ENCODE peak calls at places on chromosomes 16 and 17, in ten cellular contexts. O is left lung, C is AG10803, B is AG09309, K is mesothelial cell of epicardium, I is neural progenitor cell, F is Caco-2, M is GM10248, U is GM20000, Z is astrocyte of the spinal cord. J is an unnamed sample.
A peak's percentile ranks its signal among the peaks of the same experiment; 100 is the strongest.

GRCh38 chr17:68614718-68615117 is 13.6 kb upstream of the FAM20A start:
- DNase-seq in F (no peak), K (no peak), B (no peak), I (no peak), O (no peak), Z (no peak), M (no peak), U (no peak), C (no peak), J (no peak)

GRCh38 chr16:11499295-11500089 is 87.2 kb downstream of the LITAF start:
- DNase-seq in Z (no peak), O (no peak), U (no peak), I (no peak), K (no peak), M (no peak), F (no peak), C (no peak), B (no peak), J (no peak)

GRCh38 chr16:3716831-3717234 is 491 bp downstream of the TRAP1 start:
- DNase-seq in Z (no peak), F (peak; percentile 36), K (peak; percentile 42), C (no peak), B (no peak), U (peak; percentile 58), O (no peak), M (peak; percentile 49), I (peak; percentile 63), J (peak; percentile 62)

GRCh38 chr17:73747221-73748002 is 103.2 kb upstream of the SDK2 start:
- DNase-seq in I (no peak), B (no peak), F (no peak), C (no peak), O (no peak), Z (no peak), M (no peak), U (no peak), K (no peak), J (no peak)

GRCh38 chr16:31819386-31819785 is 54.2 kb upstream of the ZNF267 start:
- DNase-seq in Z (no peak), U (no peak), M (no peak), K (no peak), B (no peak), I (no peak), O (no peak), C (no peak), F (no peak), J (no peak)

GRCh38 chr16:17964196-17964595 is 372.3 kb downstream of the NPIPA8 start:
- DNase-seq in Z (no peak), O (no peak), F (no peak), M (no peak), I (no peak), U (no peak), C (no peak), K (no peak), B (no peak), J (no peak)

GRCh38 chr16:2031081-2031577 is 4.4 kb downstream of the NHERF2 start:
- DNase-seq in Z (no peak), I (no peak), F (no peak), C (no peak), M (no peak), U (no peak), K (no peak), B (no peak), O (no peak), J (no peak)

GRCh38 chr16:30743690-30744089 is 4.5 kb upstream of the PHKG2 start:
- DNase-seq in Z (no peak), I (no peak), C (no peak), F (no peak), U (no peak), B (no peak), O (no peak), M (no peak), K (no peak), J (no peak)

GRCh38 chr16:17331071-17331521 is 139.7 kb downstream of the XYLT1 start:
- DNase-seq in M (no peak), U (no peak), K (no peak), O (no peak), I (no peak), F (no peak), B (peak; percentile 35), Z (no peak), C (peak; percentile 87), J (no peak)

GRCh38 chr17:68398731-68399637 is 58.3 kb downstream of the WIPI1 start:
- DNase-seq in U (peak; percentile 82), M (peak; percentile 88), C (peak; percentile 73), F (peak; percentile 78), K (no peak), Z (peak; percentile 76), B (no peak), O (peak; percentile 61), I (peak; percentile 84), J (peak; percentile 64)

GRCh38 chr17:81256616-81257015 is 17.5 kb downstream of the NDUFAF8 start:
- DNase-seq in F (no peak), O (no peak), U (no peak), M (no peak), Z (no peak), C (peak; percentile 19), K (no peak), B (peak; percentile 11), I (no peak), J (no peak)

GRCh38 chr16:3825103-3825502 is 55.4 kb downstream of the CREBBP start:
- DNase-seq in Z (peak; percentile 53), I (no peak), B (no peak), C (peak; percentile 86), K (no peak), O (no peak), M (no peak), U (no peak), F (no peak), J (peak; percentile 60)

GRCh38 chr16:83917152-83918120 is 18.5 kb downstream of the MLYCD start:
- DNase-seq in C (no peak), F (no peak), U (no peak), Z (no peak), B (no peak), I (no peak), O (no peak), M (no peak), K (no peak), J (no peak)

DNA sequence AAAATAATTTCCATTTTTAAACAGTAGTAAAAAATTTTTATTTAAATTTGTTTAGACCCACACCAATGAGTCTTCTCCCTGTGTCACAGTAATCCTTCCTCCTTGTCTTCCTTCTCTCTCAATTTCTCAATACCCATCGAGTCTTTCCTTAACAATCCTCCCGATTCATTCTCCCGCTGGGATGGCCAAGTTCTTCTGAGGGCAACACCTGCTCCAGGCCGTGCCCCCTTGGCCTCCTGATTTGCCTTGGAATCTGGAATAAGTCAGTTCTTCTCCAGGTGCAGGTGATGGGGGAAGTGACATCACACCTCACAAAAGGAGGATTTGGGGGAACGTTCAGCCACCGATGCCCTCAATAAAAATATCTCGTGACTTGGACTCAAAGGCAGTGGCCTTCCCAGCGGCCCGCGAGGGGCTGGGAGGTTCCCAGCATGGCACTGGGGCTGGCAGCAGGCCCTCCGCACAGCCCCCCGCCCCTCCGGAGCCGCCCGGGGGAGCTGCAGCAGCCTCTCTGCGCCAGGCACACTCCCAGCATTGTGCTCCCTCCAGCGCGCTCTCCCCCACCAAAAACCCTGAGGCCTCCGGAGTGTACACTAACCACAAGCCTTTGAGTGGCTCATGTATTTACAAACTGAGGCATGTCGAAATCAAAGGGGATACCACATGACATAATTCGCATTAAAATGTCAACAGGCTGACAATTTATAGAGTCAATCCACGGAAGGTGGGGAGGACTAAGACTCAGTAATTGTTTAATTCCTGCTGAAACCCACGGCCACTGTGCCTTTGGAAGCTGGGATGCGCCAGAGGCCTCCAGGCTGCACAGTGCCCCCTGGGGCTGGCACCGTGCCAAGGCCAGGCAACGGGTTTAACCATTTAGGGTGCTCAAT is 120.5 kb downstream of the ZFHX3 start:
- DNase-seq in F (no peak), Z (peak; percentile 84), M (no peak), B (peak; percentile 90), O (peak; percentile 79), I (no peak), C (peak; percentile 96), K (no peak), U (no peak), J (no peak)
- TF ChIP-seq CTCF in F (peak; percentile 14), Z (no peak), M (no peak), B (peak; percentile 2), O (no peak), I (no peak), C (peak; percentile 22), K (no peak), U (no peak), J (no peak)

DNA sequence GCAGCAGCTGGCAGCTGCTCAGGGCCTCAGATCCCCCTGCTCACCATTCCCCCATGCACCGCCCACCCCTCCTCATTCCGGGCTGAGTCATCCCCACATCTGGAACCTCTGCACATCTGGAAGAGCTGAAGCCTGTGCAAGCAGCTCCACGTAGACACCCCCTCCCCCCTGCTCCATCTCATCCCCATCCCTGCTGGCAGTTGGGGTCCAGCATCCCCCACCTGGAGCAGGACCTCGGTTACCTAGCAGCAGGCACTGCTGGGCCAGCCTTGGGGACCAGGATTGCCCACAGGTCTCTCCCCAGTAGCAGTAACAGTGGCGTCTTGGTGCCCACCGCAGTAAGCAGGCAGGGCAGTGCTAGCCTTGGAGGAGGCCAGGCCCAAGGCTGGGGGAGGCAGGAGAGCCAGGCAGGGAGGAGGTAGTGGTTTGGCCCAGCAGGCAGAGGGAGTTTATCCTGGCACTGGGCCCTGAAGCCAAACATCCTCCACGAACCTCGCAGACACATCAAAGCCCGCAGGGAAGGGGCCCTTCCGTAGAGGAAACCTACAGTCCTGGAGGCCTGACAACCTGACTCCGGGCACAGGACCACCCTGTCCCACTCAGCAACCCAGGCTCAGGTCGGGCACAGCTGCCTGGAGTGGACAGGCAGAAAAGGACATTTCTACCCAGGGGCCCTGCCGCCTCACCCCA is 7.7 kb upstream of the TMEM92 start:
- DNase-seq in O (peak; percentile 81), B (peak; percentile 66), U (peak; percentile 5), M (no peak), F (peak; percentile 46), Z (peak; percentile 93), K (peak; percentile 64), C (peak; percentile 86), I (no peak), J (no peak)
- TF ChIP-seq CTCF in O (no peak), B (peak; percentile 31), U (no peak), M (no peak), F (no peak), Z (peak; percentile 22), K (no peak), C (peak; percentile 35), I (no peak), J (no peak)

GRCh38 chr17:39939588-39940419 is 12.3 kb downstream of the LRRC3C start:
- DNase-seq in F (no peak), C (peak; percentile 89), B (peak; percentile 59), Z (peak; percentile 87), O (no peak), K (no peak), I (peak; percentile 58), M (peak; percentile 59), U (peak; percentile 59), J (peak; percentile 82)
- TF ChIP-seq CTCF in F (peak; percentile 34), C (peak; percentile 76), B (peak; percentile 67), Z (peak; percentile 67), O (no peak), K (no peak), I (peak; percentile 53), M (peak; percentile 25), U (peak; percentile 41), J (peak; percentile 10)

DNA sequence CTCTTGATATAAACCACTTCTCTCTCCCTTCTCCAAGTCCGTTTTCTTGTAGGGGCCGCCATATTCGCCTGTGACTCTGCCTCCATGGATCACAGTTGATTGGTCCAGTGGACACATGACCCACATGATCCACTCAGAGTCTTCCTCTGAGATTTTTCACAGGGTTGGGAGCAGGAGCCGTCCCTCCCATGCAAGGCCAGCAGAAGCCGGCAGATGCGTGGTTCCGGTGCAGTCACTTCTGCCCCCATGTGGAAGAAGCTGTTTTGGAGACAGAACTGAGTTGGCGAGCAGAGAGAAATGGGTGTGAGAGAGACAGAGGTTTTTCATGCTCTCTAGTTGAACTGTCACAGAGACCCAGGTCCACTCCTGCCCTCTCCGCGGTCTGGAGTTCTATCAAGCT is 83.3 kb downstream of the C16orf95 start:
- DNase-seq in C (peak; percentile 51), M (no peak), Z (peak; percentile 53), O (no peak), U (no peak), I (peak; percentile 37), F (no peak), B (no peak), K (no peak), J (no peak)
- TF ChIP-seq CTCF in C (peak; percentile 54), M (no peak), Z (peak; percentile 50), O (no peak), U (no peak), I (peak; percentile 34), F (no peak), B (peak; percentile 39), K (no peak), J (no peak)

J was measured in activated CD8-positive, alpha-beta T cell treated with anti-CD3 and anti-CD28 coated beads for 36 hours.